ENCODE peak calls at places on chromosomes 4 and X, in four cellular contexts. M, Q, K and D are unnamed samples.

GRCh38 chr4:8398347-8398746 is 42.2 kb downstream of the ACOX3 start:
- DNase-seq in M (no peak), Q (no peak), K (no peak), D (no peak)

GRCh38 chr4:146134761-146135160 is 40.8 kb upstream of the LSM6 start:
- DNase-seq in M (no peak), Q (no peak), K (no peak), D (no peak)

GRCh38 chr4:52374847-52375246 is 284.3 kb downstream of the USP46 start:
- DNase-seq in M (no peak), Q (no peak), K (no peak), D (no peak)

GRCh38 chrX:41558531-41558930 is 111.4 kb downstream of the NYX start:
- DNase-seq in M (peak; percentile 36), Q (peak; percentile 47), K (no peak), D (no peak)

GRCh38 chr4:81882222-81882621 is 410.5 kb upstream of the RASGEF1B start:
- DNase-seq in M (no peak), Q (no peak), K (no peak), D (no peak)

GRCh38 chrX:27381419-27381818 is 81.7 kb downstream of the PPP4R3C start:
- DNase-seq in M (no peak), Q (no peak), K (no peak), D (no peak)

GRCh38 chr4:109321232-109321631 is 18.8 kb upstream of the COL25A1 start:
- DNase-seq in M (no peak), Q (no peak), K (no peak), D (no peak)

GRCh38 chr4:94395541-94395940 is 52.9 kb upstream of the HPGDS start:
- DNase-seq in M (no peak), Q (no peak), K (no peak), D (no peak)

GRCh38 chrX:132023117-132023895 is at the start of gene STK26:
- DNase-seq in M (peak; percentile 78), Q (no peak), K (peak; percentile 91), D (peak; percentile 65)

GRCh38 chr4:111464251-111465045 is 680.8 kb upstream of the FAM241A start:
- DNase-seq in M (no peak), Q (no peak), K (no peak), D (no peak)

GRCh38 chrX:9204560-9204959 is 170.6 kb upstream of the FAM9B start:
- DNase-seq in M (peak; percentile 6), Q (peak; percentile 55), K (no peak), D (no peak)

GRCh38 chr4:98657531-98658286 is 702 bp downstream of the TSPAN5 start:
- DNase-seq in M (peak; percentile 81), Q (peak; percentile 69), K (peak; percentile 54), D (peak; percentile 37)

GRCh38 chrX:132114607-132115006 is 13.2 kb downstream of the FRMD7 start:
- DNase-seq in M (no peak), Q (no peak), K (no peak), D (no peak)

GRCh38 chr4:147830987-147831386 is 99.1 kb downstream of the ARHGAP10 start:
- DNase-seq in M (peak; percentile 76), Q (peak; percentile 63), K (peak; percentile 38), D (no peak)

GRCh38 chr4:75629239-75629638 is 1.1 kb downstream of the CDKL2 start:
- DNase-seq in M (no peak), Q (no peak), K (no peak), D (no peak)

GRCh38 chr4:118372251-118372650 is 19.4 kb upstream of the PRSS12 start:
- DNase-seq in M (peak; percentile 41), Q (no peak), K (no peak), D (no peak)

GRCh38 chr4:33407496-33407895 is 2687.3 kb downstream of the PCDH7 start:
- DNase-seq in M (no peak), Q (no peak), K (peak; percentile 63), D (no peak)

GRCh38 chr4:179976777-179977176 is 2266.4 kb upstream of the TENM3 start:
- DNase-seq in M (no peak), Q (no peak), K (peak; percentile 23), D (no peak)

GRCh38 chr4:44160776-44161377 is 287.7 kb downstream of the KCTD8 start:
- DNase-seq in M (no peak), Q (no peak), K (no peak), D (no peak)
- H3K4me3 ChIP-seq in M (no peak overlapping the region), Q (no peak overlapping the region), K (no peak overlapping the region), D (no peak overlapping the region)

GRCh38 chr4:15677507-15677988 is 4.1 kb upstream of the FAM200B start:
- DNase-seq in M (peak; percentile 62), Q (peak; percentile 48), K (peak; percentile 63), D (no peak)

GRCh38 chr4:15682790-15683495 is 1.3 kb downstream of the FAM200B start:
- DNase-seq in M (peak; percentile 37), Q (peak; percentile 17), K (no peak), D (no peak)

GRCh38 chr4:15682340-15682725 is 706 bp downstream of the FAM200B start:
- DNase-seq in M (peak; percentile 33), Q (no peak), K (no peak), D (no peak)

GRCh38 chr4:15681372-15682339 is at the start of gene FAM200B:
- DNase-seq in M (peak; percentile 99), Q (peak; percentile 97), K (peak; percentile 100), D (peak; percentile 100)

DNA sequence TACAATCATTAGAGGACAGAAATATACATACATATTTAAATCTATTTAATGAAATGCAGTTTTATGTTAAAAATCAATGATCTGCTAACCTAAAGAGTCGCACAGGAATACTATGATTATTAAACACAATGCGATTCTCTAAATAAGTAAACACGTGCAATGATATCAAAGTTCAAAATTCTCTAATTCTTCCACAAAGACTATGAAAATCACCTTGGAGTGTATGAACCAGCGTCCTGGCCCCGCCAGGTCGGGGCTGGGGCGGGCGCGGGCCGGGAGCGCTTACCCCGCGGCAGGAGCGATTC is 608 bp upstream of the FAM200B start:
- DNase-seq in M (no peak), Q (no peak), K (no peak), D (no peak)
- H2BK5ac ChIP-seq in M (peak overlapping the region; percentile 89), Q (peak overlapping the region; percentile 67), K (peak overlapping the region; percentile 77), D (peak overlapping the region; percentile 87)

DNA sequence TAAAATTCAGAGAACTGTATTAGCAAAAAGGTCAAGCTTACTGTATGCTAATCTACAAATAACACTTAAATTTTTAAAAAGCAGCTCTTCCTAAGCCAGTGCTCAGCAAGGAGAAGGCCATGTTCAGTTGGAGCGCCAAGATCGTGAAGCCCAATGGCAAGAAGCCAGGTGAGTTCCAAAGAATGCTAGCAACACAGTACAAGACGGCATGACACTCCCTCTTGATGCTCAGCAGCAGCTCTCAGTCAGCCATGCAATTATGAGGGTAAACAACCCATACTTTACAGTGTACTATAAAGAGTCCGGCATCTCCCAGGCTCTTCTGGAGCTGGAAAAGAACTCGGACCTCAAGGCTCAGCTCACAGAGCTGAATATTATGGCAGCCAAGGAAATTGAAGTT is 34.9 kb downstream of the STX18 start:
- DNase-seq in M (no peak), Q (no peak), K (no peak), D (no peak)
- H3K23ac ChIP-seq in M (no peak overlapping the region), Q (no peak overlapping the region), K (no peak overlapping the region), D (no peak overlapping the region)

DNA sequence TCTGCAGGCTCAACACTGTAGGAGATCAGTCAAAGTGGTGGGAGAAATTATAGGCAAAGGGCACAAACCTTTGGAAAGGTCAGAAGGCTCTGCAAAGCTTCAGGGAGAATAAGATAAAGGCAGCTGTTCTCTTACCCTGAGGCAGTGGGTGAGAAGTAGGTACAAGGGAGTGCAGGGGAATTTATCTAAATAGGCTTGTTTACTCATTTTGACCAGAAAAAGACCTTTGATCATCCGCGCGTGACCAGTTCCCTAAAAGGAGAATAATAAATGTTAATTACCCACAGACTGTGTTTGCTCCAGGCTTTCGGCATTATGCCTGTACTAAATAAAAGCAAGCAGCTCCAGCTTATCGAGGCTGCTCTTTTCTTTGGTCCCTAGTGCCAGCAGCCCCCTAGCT is 9.3 kb downstream of the FGFBP2 start:
- DNase-seq in M (no peak), Q (no peak), K (peak; percentile 53), D (no peak)
- H3K4me3 ChIP-seq in M (no peak overlapping the region), Q (no peak overlapping the region), K (no peak overlapping the region), D (no peak overlapping the region)

DNA sequence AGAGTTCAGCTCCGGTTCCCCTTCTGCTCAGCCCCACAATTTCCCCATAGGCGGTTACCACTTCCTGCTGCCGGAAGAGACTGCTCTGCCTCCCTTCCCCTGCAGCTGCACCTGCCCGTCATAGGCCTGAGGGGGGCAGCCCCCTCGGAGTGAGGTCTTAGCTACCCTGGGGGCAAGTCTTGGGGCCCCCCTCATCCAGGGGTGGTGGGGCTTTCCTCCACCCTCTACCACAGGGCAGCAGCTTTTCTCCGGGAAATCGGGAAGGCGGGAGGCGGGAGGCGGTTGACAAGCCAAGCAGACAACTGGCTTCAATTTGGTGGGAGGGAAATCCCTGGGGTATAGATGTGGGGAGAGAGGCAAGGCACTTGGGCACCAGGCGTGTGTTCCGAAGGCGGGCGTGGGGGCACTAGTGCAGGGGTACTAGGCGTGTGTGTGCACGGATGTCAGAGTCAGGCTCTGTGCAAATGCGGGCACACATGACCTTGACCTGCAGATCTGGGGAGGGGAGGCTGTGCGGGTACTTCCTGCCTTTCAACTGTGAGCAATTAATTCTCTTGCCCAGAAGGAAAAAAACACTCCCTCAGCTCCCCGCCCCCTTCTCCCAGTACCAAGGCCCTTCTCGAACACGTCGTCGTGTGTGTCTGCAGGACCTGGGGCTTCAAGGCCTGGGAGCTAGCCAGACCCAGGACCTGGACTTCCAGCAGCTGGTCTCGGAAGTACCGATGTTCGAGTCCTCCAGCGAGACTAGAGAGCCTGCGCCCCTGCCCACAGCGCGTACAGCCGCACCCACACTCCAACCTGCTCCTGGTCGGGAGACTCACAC is 1.0 kb upstream of the ARHGAP4 start:
- DNase-seq in M (peak; percentile 55), Q (peak; percentile 10), K (no peak), D (no peak)
- H2BK5ac ChIP-seq in M (no peak overlapping the region), Q (peak overlapping the region; percentile 90), K (peak overlapping the region; percentile 76), D (peak overlapping the region; percentile 93)